ENCODE peak calls at places on chromosomes 11 and 22, in ten cellular contexts. T is right atrium auricular region; C is foreskin fibroblast; H is astrocyte of the spinal cord; L is thyroid gland; K is fibroblast of pulmonary artery; P is WERI-Rb-1; U is astrocyte; Q is adrenal gland; Y is CD8-positive, alpha-beta T cell. W is an unnamed sample.

GRCh38 chr11:57321996-57322880 is 2.5 kb downstream of the TNKS1BP1 start:
- DNase-seq in P (peak), K (peak), T (peak), U (peak), C (peak), Q (peak), Y (no peak), H (peak), L (peak), W (peak)

GRCh38 chr11:72711141-72711540 is 36.9 kb upstream of the PDE2A start:
- DNase-seq in L (no peak), Y (no peak), K (no peak), U (no peak), P (no peak), H (no peak), C (no peak), T (no peak), Q (no peak), W (no peak)

GRCh38 chr11:46107408-46107718 is 13.9 kb downstream of the PHF21A start:
- DNase-seq in T (no peak), L (no peak), P (no peak), C (no peak), Y (no peak), U (no peak), K (no peak), Q (no peak), H (no peak), W (no peak)

GRCh38 chr11:88543902-88544655 is 206.5 kb upstream of the CTSC start:
- DNase-seq in H (peak), U (peak), L (peak), Y (peak), C (peak), K (peak), Q (peak), P (peak), T (peak), W (peak)

GRCh38 chr11:10476927-10477689 is 22.0 kb downstream of the AMPD3 start:
- DNase-seq in U (no peak), P (no peak), Y (no peak), C (no peak), T (no peak), L (peak), K (no peak), H (no peak), Q (peak), W (no peak)

GRCh38 chr11:114085965-114086364 is 26.5 kb downstream of the ZBTB16 start:
- DNase-seq in P (no peak), H (no peak), C (no peak), U (no peak), Y (no peak), T (no peak), K (no peak), L (peak), Q (no peak), W (no peak)

GRCh38 chr22:33050614-33051230 is 7.5 kb downstream of the SYN3 start:
- DNase-seq in U (no peak), Y (no peak), K (no peak), T (no peak), L (no peak), H (no peak), Q (no peak), P (no peak), C (no peak), W (no peak)

GRCh38 chr11:75534291-75535038 is 8.7 kb upstream of the GDPD5 start:
- DNase-seq in T (no peak), K (no peak), L (no peak), U (no peak), C (no peak), P (no peak), H (no peak), Y (no peak), Q (no peak), W (peak)

GRCh38 chr11:19560156-19560555 is 152.5 kb upstream of the NAV2 start:
- DNase-seq in T (peak), U (no peak), K (no peak), L (no peak), Q (no peak), H (no peak), C (no peak), Y (no peak), P (no peak), W (no peak)

GRCh38 chr22:17972385-17973181 is 51.8 kb downstream of the MICAL3 start:
- DNase-seq in K (peak), L (peak), T (no peak), Q (peak), P (no peak), U (peak), Y (no peak), H (peak), C (peak), W (no peak)

GRCh38 chr11:68373189-68373809 is 60.9 kb downstream of the LRP5 start:
- DNase-seq in P (peak), C (peak), L (no peak), Y (no peak), Q (no peak), U (no peak), K (no peak), H (peak), T (no peak), W (no peak)

GRCh38 chr11:112318193-112318592 is 57.5 kb upstream of the PLET1 start:
- DNase-seq in L (no peak), U (peak), Q (no peak), K (peak), P (no peak), C (peak), Y (no peak), H (peak), T (no peak), W (no peak)

GRCh38 chr11:111736191-111736590 is 30.0 kb downstream of the PPP2R1B start:
- DNase-seq in P (no peak), K (peak), C (peak), U (peak), T (no peak), Q (no peak), Y (no peak), L (no peak), H (no peak), W (no peak)

GRCh38 chr22:50544746-50545253 is 899 bp upstream of the KLHDC7B start:
- DNase-seq in P (no peak), Y (peak), K (no peak), C (no peak), H (no peak), L (peak), U (no peak), T (no peak), Q (no peak), W (peak)

GRCh38 chr22:41687901-41688364 is 734 bp downstream of the SNU13 start:
- DNase-seq in Y (no peak), H (peak), U (peak), C (peak), T (no peak), Q (peak), L (peak), P (no peak), K (peak), W (peak)

GRCh38 chr11:17596310-17596669 is 49.2 kb downstream of the OTOG start:
- DNase-seq in P (no peak), H (no peak), T (peak), L (no peak), Y (no peak), K (no peak), Q (peak), C (no peak), U (no peak), W (no peak)

GRCh38 chr22:31625661-31626426 is 36.2 kb downstream of the PISD start:
- DNase-seq in Y (peak), C (peak), H (peak), T (no peak), P (no peak), U (no peak), Q (peak), K (peak), L (peak), W (no peak)

GRCh38 chr11:2877474-2877873 is 8.1 kb downstream of the CDKN1C start:
- DNase-seq in H (no peak), U (no peak), C (peak), T (no peak), L (no peak), Y (no peak), K (no peak), P (no peak), Q (no peak), W (no peak)

GRCh38 chr22:48161354-48161753 is 1398.9 kb downstream of the TBC1D22A start:
- DNase-seq in P (no peak), Y (no peak), Q (peak), L (no peak), U (no peak), K (no peak), H (no peak), T (no peak), C (no peak), W (peak)

GRCh38 chr11:117591316-117592039 is 205.5 kb downstream of the DSCAML1 start:
- DNase-seq in T (no peak), P (no peak), U (no peak), C (no peak), Q (no peak), H (no peak), K (no peak), Y (no peak), L (no peak), W (no peak)

GRCh38 chr11:102849319-102849718 is 5.9 kb upstream of the MMP3 start:
- DNase-seq in Y (no peak), U (peak), C (peak), K (peak), L (no peak), Q (no peak), T (no peak), H (peak), P (no peak), W (no peak)

GRCh38 chr11:129131361-129131760 is 60.8 kb downstream of the ARHGAP32 start:
- DNase-seq in T (no peak), P (no peak), L (no peak), U (peak), C (no peak), H (peak), K (no peak), Q (no peak), Y (no peak), W (no peak)

GRCh38 chr11:10394229-10395100 is 60.6 kb upstream of the AMPD3 start:
- DNase-seq in U (peak), C (peak), H (no peak), L (no peak), Q (no peak), P (no peak), K (no peak), Y (no peak), T (peak), W (no peak)

GRCh38 chr11:61026121-61027031 is 54.9 kb downstream of the CD6 start:
- DNase-seq in P (no peak), T (no peak), Y (peak), Q (no peak), C (no peak), L (no peak), H (no peak), U (no peak), K (no peak), W (peak)

GRCh38 chr11:34214961-34215805 is 109.8 kb downstream of the NAT10 start:
- DNase-seq in Y (no peak), P (no peak), K (no peak), H (peak), U (peak), T (no peak), L (no peak), Q (peak), C (peak), W (no peak)

GRCh38 chr11:80462211-80462610 is 1021.4 kb upstream of the TENM4 start:
- DNase-seq in Q (no peak), H (no peak), U (peak), K (no peak), C (no peak), Y (no peak), L (no peak), T (no peak), P (no peak), W (no peak)

GRCh38 chr11:72395993-72396392 is 38.3 kb downstream of the CLPB start:
- DNase-seq in P (no peak), U (no peak), C (no peak), Q (no peak), K (no peak), Y (no peak), L (peak), T (no peak), H (no peak), W (no peak)

GRCh38 chr11:122756417-122756816 is 81.9 kb upstream of the CRTAM start:
- DNase-seq in K (no peak), P (no peak), C (no peak), Y (peak), U (no peak), T (peak), L (no peak), H (no peak), Q (peak), W (no peak)

DNA sequence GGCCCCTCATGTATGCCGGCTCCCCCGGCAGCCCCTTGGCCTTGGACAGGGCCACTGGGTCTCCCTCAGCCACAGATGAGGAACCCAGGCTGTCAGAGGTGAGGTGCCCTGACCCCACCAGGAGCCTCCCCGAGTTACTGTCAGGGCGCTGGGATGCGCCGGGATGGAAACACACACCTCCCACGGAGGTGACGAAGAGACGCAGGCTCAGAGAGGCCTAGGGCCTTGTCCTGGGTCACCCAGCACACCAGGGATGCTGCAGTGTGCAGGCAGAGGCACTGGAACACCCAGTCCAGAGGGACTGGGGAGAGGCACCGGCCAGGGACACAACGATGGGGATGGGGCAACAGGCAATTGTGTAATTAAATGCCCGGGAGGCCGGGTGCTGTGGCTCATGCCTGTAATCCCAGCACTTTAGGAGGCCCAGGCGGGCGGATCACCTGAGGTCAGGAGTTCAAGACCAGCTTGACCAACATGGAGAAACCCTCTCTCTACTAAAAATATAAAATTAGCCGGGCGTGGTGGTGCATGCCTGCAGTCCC is 81.1 kb upstream of the PRR5 start:
- DNase-seq in U (no peak), L (no peak), K (no peak), T (no peak), C (no peak), Y (no peak), P (peak), H (no peak), Q (no peak), W (no peak)
- TF ChIP-seq CTCF in U (no peak), L (no peak), K (no peak), T (no peak), C (no peak), Y (no peak), P (no peak), H (no peak), Q (no peak), W (no peak)

GRCh38 chr11:12196862-12197261 is 86.5 kb downstream of the MICAL2 start:
- DNase-seq in H (no peak), K (no peak), U (no peak), Q (no peak), C (no peak), Y (no peak), L (no peak), P (no peak), T (no peak), W (no peak)
- H3K4me3 ChIP-seq in H (no peak), K (no peak), U (no peak), Q (no peak), C (no peak), Y (peak), L (no peak), P (no peak), T (no peak), W (no peak)

DNA sequence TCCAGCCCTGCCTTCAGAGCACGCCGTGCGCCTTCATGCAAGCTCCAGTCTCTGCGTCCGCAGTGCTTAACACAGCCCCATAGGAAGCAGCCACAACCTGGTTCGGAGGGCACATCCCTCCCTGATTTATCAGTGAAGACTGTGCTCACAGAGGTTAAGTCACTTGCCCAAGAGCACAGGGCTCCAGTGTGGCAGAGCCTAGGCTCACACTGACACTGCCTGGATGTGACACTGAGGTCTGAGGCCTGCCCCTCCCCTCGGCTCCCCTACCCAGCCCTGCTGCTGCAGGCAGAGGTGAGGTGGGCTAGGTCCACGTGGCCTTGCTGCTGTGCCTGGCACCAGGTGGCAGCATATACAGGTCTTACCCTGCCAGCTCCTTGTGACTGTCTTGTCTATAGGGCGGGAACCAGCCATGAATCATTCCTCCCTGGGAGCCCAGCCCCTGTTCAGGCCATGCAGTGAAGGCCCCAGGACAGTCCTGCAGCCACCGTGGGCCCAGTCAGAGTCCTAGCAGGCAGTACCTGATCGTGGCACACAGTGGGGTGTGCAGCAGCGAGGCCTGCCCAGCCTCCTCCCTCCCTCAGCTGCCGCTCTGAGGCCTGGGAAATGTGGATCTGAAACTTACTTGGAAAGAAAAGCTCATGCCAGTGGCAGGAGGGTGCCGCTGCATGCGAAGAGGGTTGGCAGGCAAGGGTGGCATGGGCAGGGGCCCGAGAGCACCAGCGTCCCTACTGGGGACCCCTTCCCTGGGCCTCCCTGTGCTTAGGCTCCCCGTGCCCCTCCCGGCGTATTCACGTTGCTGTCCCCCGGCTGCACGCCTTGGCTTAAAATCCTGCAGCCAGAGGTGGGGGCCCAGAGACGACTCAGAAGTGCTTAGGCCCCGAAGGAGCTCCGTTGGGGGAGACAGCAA is 1.2 kb upstream of the CERK start:
- DNase-seq in L (peak), Q (peak), Y (peak), U (no peak), K (peak), P (peak), H (peak), C (peak), T (peak), W (peak)
- TF ChIP-seq CTCF in L (no peak), Q (no peak), Y (no peak), U (peak), K (peak), P (no peak), H (peak), C (peak), T (no peak), W (no peak)

GRCh38 chr22:36860017-36860416 is 789 bp upstream of the NCF4 start:
- DNase-seq in C (no peak), U (no peak), Q (no peak), T (no peak), H (no peak), P (no peak), L (no peak), K (no peak), Y (no peak), W (no peak)

GRCh38 chr22:36860821-36861659 is at the start of gene NCF4:
- DNase-seq in Q (peak), T (peak), K (no peak), Y (no peak), H (no peak), P (no peak), C (no peak), L (peak), U (no peak), W (peak)

GRCh38 chr22:36858156-36858555 is 2.6 kb upstream of the NCF4 start:
- DNase-seq in Q (no peak), K (no peak), H (no peak), Y (no peak), P (no peak), T (no peak), C (no peak), U (no peak), L (no peak), W (no peak)

GRCh38 chr22:36860438-36860820 is 377 bp upstream of the NCF4 start:
- DNase-seq in P (no peak), T (no peak), Y (no peak), H (no peak), C (no peak), U (no peak), L (no peak), Q (no peak), K (no peak), W (no peak)

DNA sequence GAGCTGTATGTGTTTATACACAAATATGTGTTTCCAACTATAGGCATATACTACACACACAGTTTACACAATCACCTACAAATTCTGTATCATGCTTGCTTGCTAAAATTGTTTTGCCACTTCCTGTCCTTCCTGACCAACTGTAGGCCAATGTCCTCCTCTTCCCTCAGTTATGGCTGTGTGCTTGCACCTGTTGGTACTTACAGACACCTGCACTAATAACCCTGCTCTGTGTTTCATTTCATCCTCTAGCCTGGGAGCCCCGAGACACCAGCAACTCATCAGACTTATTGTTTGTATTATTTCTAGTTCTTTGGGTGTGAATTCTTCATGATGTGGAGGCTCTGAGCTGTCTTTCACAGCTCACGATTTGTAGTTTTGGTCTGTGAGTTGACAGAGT is 1.8 kb upstream of the NCF4 start:
- DNase-seq in T (no peak), K (no peak), Q (no peak), H (no peak), P (no peak), Y (no peak), U (no peak), C (no peak), L (no peak), W (no peak)
- H3K4me3 ChIP-seq in T (no peak), K (no peak), Q (no peak), H (no peak), P (no peak), Y (no peak), U (no peak), C (no peak), L (no peak), W (no peak)

GRCh38 chr11:116073854-116074837 is 569.9 kb upstream of the CADM1 start:
- DNase-seq in P (peak), T (no peak), Q (no peak), Y (no peak), U (peak), C (no peak), K (no peak), H (peak), L (no peak), W (peak)

GRCh38 chr11:116082256-116082655 is 578.0 kb upstream of the CADM1 start:
- DNase-seq in K (no peak), H (no peak), T (no peak), L (no peak), P (no peak), C (no peak), Q (no peak), U (no peak), Y (no peak), W (no peak)

GRCh38 chr11:116079580-116079979 is 575.4 kb upstream of the CADM1 start:
- DNase-seq in Q (no peak), P (no peak), U (no peak), H (no peak), C (peak), Y (no peak), L (no peak), K (no peak), T (no peak), W (no peak)

GRCh38 chr11:116077092-116077491 is 572.9 kb upstream of the CADM1 start:
- DNase-seq in U (no peak), Q (no peak), Y (no peak), P (no peak), K (no peak), H (no peak), L (no peak), T (no peak), C (no peak), W (no peak)

DNA sequence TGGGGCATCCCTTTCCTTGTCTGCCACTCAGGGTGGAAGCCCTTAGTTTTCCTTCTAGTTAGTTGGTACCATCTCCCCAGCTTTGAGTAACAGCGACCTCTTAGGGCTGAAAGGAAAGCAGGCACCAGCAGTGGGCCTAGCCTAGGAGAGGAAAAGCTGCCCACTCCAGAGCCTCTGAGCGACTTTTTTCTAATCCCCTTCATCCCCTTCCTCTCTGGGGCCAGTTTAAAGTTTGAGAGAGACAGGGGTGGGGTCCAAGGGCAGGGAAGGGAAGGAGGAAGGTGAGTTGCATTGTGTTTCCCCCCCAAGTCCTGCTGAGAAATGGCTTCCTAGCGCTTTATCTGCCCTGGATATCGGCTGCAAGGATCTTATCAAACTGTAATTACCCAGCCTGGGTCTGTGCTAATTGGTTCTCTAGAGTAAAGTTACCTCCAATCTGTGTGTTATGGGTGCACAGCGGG is 573.9 kb upstream of the CADM1 start:
- DNase-seq in T (no peak), L (no peak), C (no peak), Q (no peak), U (no peak), P (peak), H (no peak), Y (no peak), K (no peak), W (no peak)
- TF ChIP-seq CTCF in T (no peak), L (no peak), C (no peak), Q (no peak), U (peak), P (peak), H (peak), Y (no peak), K (no peak), W (no peak)

W was measured in mucosa of descending colon.